ENCODE peak calls at places on chromosomes 13 and 19, in six cellular contexts. P is upper lobe of right lung, O is body of pancreas, L is cardiac muscle cell, X is tibial nerve, D is ovary. Y is an unnamed sample. For H3K36me3, the result is how much of the 10 kb centered on the place peaks cover.

GRCh38 chr19:38210458-38210987 is 13.5 kb downstream of the DPF1 start:
- DNase-seq in L (peak), D (peak), P (no peak), X (no peak), O (no peak), Y (no peak)

GRCh38 chr13:29594710-29595379 is 643 bp downstream of the SLC7A1 start:
- DNase-seq in P (peak), D (peak), L (peak), X (peak), O (peak), Y (no peak)

GRCh38 chr19:290539-291521 is at the start of gene PLPP2:
- DNase-seq in D (no peak), X (no peak), O (peak), L (peak), P (peak), Y (no peak)

GRCh38 chr13:67642638-67643037 is 412.5 kb upstream of the PCDH9 start:
- DNase-seq in P (no peak), O (no peak), L (no peak), X (no peak), D (no peak), Y (no peak)

GRCh38 chr13:75139291-75139690 is 342.7 kb downstream of the TBC1D4 start:
- DNase-seq in L (peak), P (no peak), D (no peak), O (no peak), X (no peak), Y (no peak)

GRCh38 chr13:75299913-75300862 is 181.8 kb downstream of the TBC1D4 start:
- DNase-seq in X (no peak), O (no peak), L (peak), P (no peak), D (no peak), Y (peak)

GRCh38 chr19:16801599-16801998 is 27.6 kb upstream of the SIN3B start:
- DNase-seq in L (peak), X (no peak), P (no peak), O (no peak), D (no peak), Y (no peak)

GRCh38 chr13:112814905-112815585 is 125.2 kb downstream of the ATP11A start:
- DNase-seq in L (peak), O (no peak), X (no peak), P (peak), D (no peak), Y (no peak)

GRCh38 chr19:14383898-14384669 is 2.8 kb downstream of the ADGRE5 start:
- DNase-seq in X (no peak), O (no peak), P (no peak), L (peak), D (no peak), Y (no peak)

GRCh38 chr13:96958286-96958891 is 35.9 kb downstream of the OXGR1 start:
- DNase-seq in P (no peak), D (no peak), X (peak), O (peak), L (peak), Y (no peak)

GRCh38 chr13:27258637-27259377 is 7.4 kb downstream of the RPL21 start:
- DNase-seq in P (no peak), O (no peak), D (no peak), L (no peak), X (no peak), Y (no peak)

GRCh38 chr13:43551897-43552456 is 234.8 kb downstream of the ENOX1 start:
- DNase-seq in L (no peak), D (no peak), O (no peak), P (no peak), X (no peak), Y (no peak)

GRCh38 chr19:36265064-36265463 is 50.2 kb downstream of the ZNF146 start:
- DNase-seq in X (no peak), O (no peak), L (no peak), D (no peak), P (peak), Y (no peak)
- H3K36me3 ChIP-seq in X (under half), O (under half), L (under half), D (under half), P (under half), Y (under half)

GRCh38 chr13:46170268-46170667 is 11.7 kb downstream of the LCP1 start:
- DNase-seq in L (no peak), X (no peak), P (no peak), O (no peak), D (no peak), Y (no peak)

GRCh38 chr13:46170687-46171086 is 11.3 kb downstream of the LCP1 start:
- DNase-seq in L (peak), P (no peak), D (no peak), X (no peak), O (no peak), Y (no peak)

GRCh38 chr13:46168341-46168740 is 13.6 kb downstream of the LCP1 start:
- DNase-seq in P (peak), L (peak), D (no peak), X (peak), O (no peak), Y (no peak)

GRCh38 chr13:46166947-46167610 is 14.9 kb downstream of the LCP1 start:
- DNase-seq in L (no peak), O (no peak), P (no peak), D (no peak), X (no peak), Y (no peak)

GRCh38 chr13:46168818-46169217 is 13.2 kb downstream of the LCP1 start:
- DNase-seq in L (no peak), D (no peak), P (no peak), X (no peak), O (no peak), Y (no peak)
- H3K4me3 ChIP-seq in L (no peak), D (no peak), P (no peak), X (no peak), O (no peak), Y (no peak)

GRCh38 chr13:99265823-99266426 is 7.7 kb upstream of the GPR18 start:
- DNase-seq in P (no peak), L (peak), D (no peak), O (no peak), X (no peak), Y (no peak)
- TF ChIP-seq CTCF in P (peak), L (peak), D (peak), O (peak), X (peak), Y (peak)

GRCh38 chr19:32642771-32643170 is 32.2 kb downstream of the ANKRD27 start:
- DNase-seq in X (no peak), O (no peak), D (no peak), L (no peak), P (no peak), Y (no peak)

GRCh38 chr19:32638625-32639024 is 36.4 kb downstream of the ANKRD27 start:
- DNase-seq in D (no peak), L (no peak), O (no peak), P (no peak), X (no peak), Y (no peak)

GRCh38 chr19:32637480-32637879 is 37.5 kb downstream of the ANKRD27 start:
- DNase-seq in P (no peak), D (no peak), X (no peak), O (no peak), L (no peak), Y (no peak)
- H3K36me3 ChIP-seq in P (half or more), D (under half), X (under half), O (under half), L (under half), Y (under half)

DNA sequence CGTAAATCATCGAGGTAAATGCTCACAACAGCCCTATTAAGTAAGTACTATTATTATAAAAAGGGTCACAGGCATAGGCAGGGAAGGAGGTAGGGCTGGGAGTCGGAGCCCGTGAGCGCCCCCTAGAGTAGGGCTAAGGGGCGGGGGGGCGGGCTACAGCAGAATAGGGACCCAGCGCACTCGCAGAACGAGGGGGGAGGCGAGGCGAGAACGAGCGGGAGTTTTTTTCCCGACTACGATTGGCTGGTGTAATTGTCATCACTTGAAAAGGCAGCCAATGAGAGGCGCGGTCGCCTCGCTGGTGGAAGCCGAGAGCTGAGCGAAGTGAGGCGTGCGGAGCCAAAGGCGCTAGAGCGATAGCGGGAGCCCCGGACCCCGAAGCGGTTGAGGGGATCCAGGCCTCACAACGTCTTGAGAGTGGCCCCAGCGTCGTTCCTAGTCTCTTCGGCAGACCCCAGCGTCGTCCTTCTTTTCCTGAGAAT is 24.2 kb downstream of the KEAP1 start:
- DNase-seq in P (peak), D (peak), L (peak), X (peak), O (peak), Y (peak)
- H3K4me3 ChIP-seq in P (peak), D (peak), L (no peak), X (peak), O (no peak), Y (peak)

GRCh38 chr19:49767967-49768581 is 1.3 kb downstream of the AP2A1 start:
- DNase-seq in X (no peak), L (peak), P (no peak), O (no peak), D (no peak), Y (no peak)

GRCh38 chr19:49767380-49767779 is 579 bp downstream of the AP2A1 start:
- DNase-seq in L (peak), D (no peak), P (no peak), O (no peak), X (no peak), Y (no peak)

GRCh38 chr19:49766938-49767315 is at the start of gene AP2A1:
- DNase-seq in P (no peak), D (no peak), L (no peak), X (no peak), O (no peak), Y (no peak)

GRCh38 chr19:49764341-49764740 is 1.2 kb upstream of the TSKS start:
- DNase-seq in D (no peak), O (no peak), P (no peak), L (no peak), X (no peak), Y (no peak)

DNA sequence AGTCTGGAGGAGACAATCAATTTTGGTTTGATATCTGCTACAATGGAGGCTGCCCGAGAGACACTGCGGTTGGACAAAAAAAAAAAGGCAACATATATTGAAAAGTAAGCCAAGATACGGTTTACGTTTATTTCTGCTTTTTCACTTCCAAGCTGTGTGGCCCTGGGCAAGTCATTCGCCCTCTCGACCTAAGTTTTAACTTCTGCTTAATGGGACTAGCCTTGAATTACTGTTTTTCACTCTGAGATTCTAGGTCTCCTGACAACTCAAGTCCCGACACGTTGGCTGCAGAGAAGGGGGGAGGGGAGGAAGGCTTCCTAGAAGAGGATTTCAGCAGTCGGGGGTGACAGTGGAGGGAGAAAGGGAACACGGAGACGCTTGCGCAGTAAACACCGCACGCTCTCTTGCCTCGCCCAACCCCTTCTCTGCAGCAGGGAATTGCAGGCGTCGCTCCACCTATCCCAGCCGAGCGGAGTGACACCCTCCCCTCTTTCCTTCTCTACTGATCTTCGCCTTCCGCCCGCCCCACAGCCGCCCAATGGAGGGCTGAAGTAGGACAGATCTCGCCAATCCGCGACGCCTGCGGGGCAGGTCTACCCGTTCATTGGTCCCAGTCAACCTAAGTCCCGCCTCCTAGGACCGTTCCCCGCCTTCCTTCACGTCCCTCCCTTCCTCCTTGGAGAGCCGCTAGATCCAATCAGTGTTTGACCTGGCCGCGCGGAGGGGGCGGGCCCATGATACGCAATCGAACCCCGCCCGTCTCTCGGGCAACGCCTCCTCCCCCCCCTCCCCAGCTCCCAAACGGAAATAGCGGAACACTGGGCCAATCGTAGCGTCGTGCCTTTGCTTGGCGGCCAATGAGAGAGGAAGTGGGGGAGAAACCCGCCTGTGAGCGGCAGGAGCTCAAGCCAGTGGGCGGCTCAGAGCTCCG is 529 bp upstream of the AP2A1 start:
- DNase-seq in O (peak), P (peak), L (peak), X (peak), D (peak), Y (peak)
- TF ChIP-seq CTCF in O (no peak), P (no peak), L (no peak), X (no peak), D (peak), Y (no peak)